ENCODE peak calls at places on chromosomes 5 and 9, in eight cellular contexts. A is GM12891; C is upper lobe of right lung; F is stimulated activated CD8-positive, alpha-beta memory T cell treated with anti-CD3 and anti-CD28 coated beads, Interleukin-4, amount 100 ng/mL, for 24 hours; Q is SW 1271; D is T-helper 17 cell; G is HuH-7.5; Y is NCI-H1105. K is an unnamed sample.

GRCh38 chr5:38433160-38433861 is 123.1 kb downstream of the LIFR start:
- DNase-seq in D (no peak), C (no peak), Q (no peak), G (no peak), F (no peak), A (no peak), Y (no peak), K (no peak)

GRCh38 chr9:119273984-119274665 is 95.1 kb downstream of the BRINP1 start:
- DNase-seq in Y (no peak), A (no peak), F (no peak), C (no peak), Q (no peak), G (no peak), D (no peak), K (no peak)

GRCh38 chr5:91103353-91104061 is 279.6 kb downstream of the ARRDC3 start:
- DNase-seq in G (no peak), F (no peak), D (no peak), Y (no peak), C (no peak), Q (no peak), A (no peak), K (no peak)

GRCh38 chr5:80343067-80343466 is 23.3 kb downstream of the SPZ1 start:
- DNase-seq in Y (no peak), F (no peak), D (no peak), G (no peak), A (no peak), C (no peak), Q (no peak), K (no peak)

GRCh38 chr9:94870793-94871558 is 144.5 kb downstream of the AOPEP start:
- DNase-seq in G (no peak), A (no peak), Q (peak; percentile 13), Y (no peak), C (no peak), F (no peak), D (no peak), K (no peak)

GRCh38 chr9:79209012-79209411 is 362.8 kb upstream of the TLE4 start:
- DNase-seq in C (no peak), D (no peak), G (no peak), F (no peak), Y (no peak), Q (no peak), A (no peak), K (no peak)

GRCh38 chr5:111453747-111454146 is 58.6 kb downstream of the STARD4 start:
- DNase-seq in C (no peak), G (no peak), Q (no peak), A (no peak), Y (peak; percentile 4), F (no peak), D (no peak), K (no peak)

GRCh38 chr5:27328480-27328879 is 290.1 kb upstream of the CDH9 start:
- DNase-seq in G (no peak), C (no peak), F (no peak), Q (peak; percentile 91), Y (no peak), D (no peak), A (no peak), K (no peak)

GRCh38 chr5:170067152-170067551 is 38.5 kb upstream of the FOXI1 start:
- DNase-seq in C (no peak), Q (no peak), Y (no peak), A (no peak), F (no peak), D (no peak), G (no peak), K (peak; percentile 18)

GRCh38 chr9:70802206-70802605 is 319.2 kb downstream of the TRPM3 start:
- DNase-seq in D (no peak), F (no peak), C (no peak), Q (no peak), G (no peak), Y (no peak), A (no peak), K (no peak)

GRCh38 chr9:4967521-4967920 is 17.6 kb upstream of the JAK2 start:
- DNase-seq in G (no peak), F (no peak), C (no peak), Q (no peak), D (no peak), Y (no peak), A (no peak), K (no peak)

GRCh38 chr9:85431396-85432102 is 310.2 kb downstream of the AGTPBP1 start:
- DNase-seq in F (no peak), Q (no peak), C (no peak), Y (no peak), G (no peak), A (no peak), D (no peak), K (no peak)

GRCh38 chr9:15426019-15426418 is 3.3 kb downstream of the SNAPC3 start:
- DNase-seq in A (peak; percentile 35), D (no peak), C (no peak), Q (no peak), Y (no peak), F (no peak), G (no peak), K (peak; percentile 68)

GRCh38 chr5:122704247-122705036 is 70.4 kb upstream of the SNX2 start:
- DNase-seq in Y (no peak), Q (peak; percentile 79), G (peak; percentile 12), D (no peak), F (no peak), C (no peak), A (no peak), K (no peak)

GRCh38 chr9:12604154-12604825 is 88.9 kb upstream of the TYRP1 start:
- DNase-seq in F (no peak), G (no peak), C (no peak), Y (no peak), Q (peak; percentile 0), D (no peak), A (no peak), K (no peak)

GRCh38 chr5:69292349-69292748 is 40.3 kb downstream of the CCDC125 start:
- DNase-seq in Q (no peak), G (no peak), Y (no peak), C (no peak), F (no peak), D (no peak), A (no peak), K (no peak)

GRCh38 chr9:1619915-1620705 is 395.0 kb upstream of the SMARCA2 start:
- DNase-seq in C (no peak), Y (peak; percentile 2), F (no peak), D (no peak), A (no peak), Q (no peak), G (no peak), K (no peak)

GRCh38 chr9:121889990-121890563 is 203.0 kb downstream of the TTLL11 start:
- DNase-seq in Q (no peak), F (no peak), C (no peak), G (no peak), Y (no peak), A (no peak), D (no peak), K (no peak)

GRCh38 chr5:1511037-1511436 is 12.7 kb downstream of the LPCAT1 start:
- DNase-seq in D (no peak), Q (no peak), G (no peak), C (peak; percentile 66), A (peak; percentile 15), F (no peak), Y (no peak), K (no peak)

GRCh38 chr5:88761269-88761880 is 121.6 kb downstream of the MEF2C start:
- DNase-seq in Q (no peak), D (no peak), A (no peak), G (no peak), Y (no peak), F (no peak), C (no peak), K (no peak)

GRCh38 chr5:90909091-90909503 is 350.5 kb downstream of the ADGRV1 start:
- DNase-seq in A (no peak), Y (no peak), Q (no peak), C (no peak), D (no peak), F (no peak), G (no peak), K (no peak)

GRCh38 chr5:77893225-77893860 is 117.2 kb upstream of the TBCA start:
- DNase-seq in C (no peak), D (no peak), A (no peak), Q (peak; percentile 82), Y (no peak), F (no peak), G (no peak), K (no peak)

GRCh38 chr9:77011973-77012817 is 7.3 kb upstream of the FOXB2 start:
- DNase-seq in F (peak; percentile 35), G (peak; percentile 78), A (no peak), C (peak; percentile 81), D (peak; percentile 35), Q (no peak), Y (peak; percentile 36), K (peak; percentile 68)

GRCh38 chr5:139684881-139685749 is 37.0 kb downstream of the CXXC5 start:
- DNase-seq in C (no peak), F (no peak), G (no peak), Y (no peak), D (no peak), Q (no peak), A (no peak), K (no peak)

GRCh38 chr9:121798941-121799340 is 147.5 kb downstream of the DAB2IP start:
- DNase-seq in Q (no peak), F (no peak), G (no peak), D (no peak), Y (no peak), A (no peak), C (no peak), K (no peak)

GRCh38 chr9:4519604-4520003 is 29.3 kb downstream of the SLC1A1 start:
- DNase-seq in A (no peak), D (no peak), G (no peak), Y (no peak), C (no peak), F (no peak), Q (no peak), K (no peak)

GRCh38 chr9:124285903-124286291 is 28.1 kb downstream of the NEK6 start:
- DNase-seq in D (no peak), Y (no peak), Q (peak; percentile 86), A (no peak), G (no peak), F (peak; percentile 53), C (peak; percentile 84), K (peak; percentile 75)

GRCh38 chr5:55856511-55857246 is 5.5 kb downstream of the IL31RA start:
- DNase-seq in F (no peak), Y (no peak), C (no peak), G (no peak), D (no peak), A (no peak), Q (no peak), K (no peak)

GRCh38 chr9:92489209-92489608 is 6.9 kb upstream of the ASPN start:
- DNase-seq in Y (no peak), D (no peak), G (no peak), C (no peak), A (no peak), F (no peak), Q (no peak), K (no peak)

GRCh38 chr5:11483630-11484029 is 420.6 kb downstream of the CTNND2 start:
- DNase-seq in G (no peak), A (no peak), Q (no peak), D (no peak), C (no peak), Y (no peak), F (no peak), K (no peak)

GRCh38 chr9:132037470-132037869 is 42.2 kb downstream of the MED27 start:
- DNase-seq in Y (peak; percentile 28), C (no peak), A (no peak), Q (no peak), G (no peak), D (no peak), F (no peak), K (no peak)

GRCh38 chr5:172849636-172850453 is 15.8 kb downstream of the ERGIC1 start:
- DNase-seq in F (no peak), A (no peak), Y (no peak), G (no peak), C (no peak), D (no peak), Q (no peak), K (peak; percentile 48)

GRCh38 chr5:177468329-177469058 is 4.9 kb downstream of the DBN1 start:
- DNase-seq in F (no peak), A (no peak), Y (no peak), C (no peak), D (no peak), G (no peak), Q (no peak), K (no peak)

GRCh38 chr5:159811712-159812111 is 104.6 kb upstream of the ADRA1B start:
- DNase-seq in C (no peak), A (no peak), Q (no peak), Y (no peak), D (no peak), G (no peak), F (no peak), K (no peak)